ENCODE peak calls at places on chromosomes 1 and 21, in five cellular contexts. One of them, this sample, is unnamed.
A peak's percentile ranks its signal among the peaks of the same experiment; 100 is the strongest.

GRCh38 chr1:70503358-70503757 is 92.3 kb downstream of the CTH start:
- DNase-seq in lower leg skin: no peak
- DNase-seq in choroid plexus epithelial cell: peak; percentile 69
- DNase-seq in tibial artery: no peak
- DNase-seq in osteocyte: no peak
- DNase-seq in this sample: peak; percentile 89

GRCh38 chr1:107246775-107247345 is 106.0 kb downstream of the NTNG1 start:
- DNase-seq in choroid plexus epithelial cell: no peak
- DNase-seq in tibial artery: no peak
- DNase-seq in lower leg skin: no peak
- DNase-seq in osteocyte: no peak
- DNase-seq in this sample: no peak

GRCh38 chr1:206472454-206472853 is 2.2 kb downstream of the IKBKE start:
- DNase-seq in osteocyte: no peak
- DNase-seq in choroid plexus epithelial cell: peak; percentile 94
- DNase-seq in lower leg skin: no peak
- DNase-seq in tibial artery: no peak
- DNase-seq in this sample: peak; percentile 80

GRCh38 chr1:184649500-184649899 is 105.2 kb downstream of the EDEM3 start:
- DNase-seq in lower leg skin: no peak
- DNase-seq in osteocyte: peak; percentile 34
- DNase-seq in choroid plexus epithelial cell: no peak
- DNase-seq in tibial artery: no peak
- DNase-seq in this sample: no peak

GRCh38 chr1:170881268-170882265 is 53.8 kb upstream of the MROH9 start:
- DNase-seq in tibial artery: no peak
- DNase-seq in choroid plexus epithelial cell: peak; percentile 79
- DNase-seq in lower leg skin: no peak
- DNase-seq in osteocyte: no peak
- DNase-seq in this sample: peak; percentile 73

GRCh38 chr21:15617968-15618367 is 111.8 kb upstream of the USP25 start:
- DNase-seq in osteocyte: no peak
- DNase-seq in lower leg skin: no peak
- DNase-seq in tibial artery: no peak
- DNase-seq in choroid plexus epithelial cell: peak; percentile 83
- DNase-seq in this sample: peak; percentile 67

GRCh38 chr1:203628185-203628996 is 1.8 kb downstream of the ATP2B4 start:
- DNase-seq in lower leg skin: no peak
- DNase-seq in tibial artery: peak; percentile 84
- DNase-seq in choroid plexus epithelial cell: peak; percentile 57
- DNase-seq in osteocyte: peak; percentile 86
- DNase-seq in this sample: peak; percentile 43

GRCh38 chr1:179925906-179926305 is 28.7 kb upstream of the CEP350 start:
- DNase-seq in choroid plexus epithelial cell: no peak
- DNase-seq in tibial artery: no peak
- DNase-seq in osteocyte: no peak
- DNase-seq in lower leg skin: no peak
- DNase-seq in this sample: no peak

GRCh38 chr1:9389969-9390368 is 97.3 kb downstream of the SPSB1 start:
- DNase-seq in osteocyte: no peak
- DNase-seq in choroid plexus epithelial cell: no peak
- DNase-seq in lower leg skin: no peak
- DNase-seq in tibial artery: no peak
- DNase-seq in this sample: no peak

GRCh38 chr1:167533851-167534300 is 15.5 kb upstream of the CD247 start:
- DNase-seq in tibial artery: no peak
- DNase-seq in choroid plexus epithelial cell: peak; percentile 74
- DNase-seq in lower leg skin: no peak
- DNase-seq in osteocyte: no peak
- DNase-seq in this sample: peak; percentile 62

GRCh38 chr1:193957556-193958095 is 771.2 kb upstream of the B3GALT2 start:
- DNase-seq in choroid plexus epithelial cell: no peak
- DNase-seq in osteocyte: no peak
- DNase-seq in lower leg skin: no peak
- DNase-seq in tibial artery: no peak
- DNase-seq in this sample: no peak

GRCh38 chr1:50368179-50369007 is 54.9 kb downstream of the DMRTA2 start:
- DNase-seq in osteocyte: no peak
- DNase-seq in tibial artery: no peak
- DNase-seq in lower leg skin: no peak
- DNase-seq in choroid plexus epithelial cell: peak; percentile 25
- DNase-seq in this sample: peak; percentile 10

GRCh38 chr1:51303751-51304196 is 26.6 kb downstream of the TTC39A start:
- DNase-seq in tibial artery: no peak
- DNase-seq in osteocyte: no peak
- DNase-seq in lower leg skin: no peak
- DNase-seq in choroid plexus epithelial cell: peak; percentile 62
- DNase-seq in this sample: no peak

GRCh38 chr1:32728413-32729077 is 26.0 kb upstream of the SYNC start:
- DNase-seq in tibial artery: no peak
- DNase-seq in osteocyte: no peak
- DNase-seq in choroid plexus epithelial cell: no peak
- DNase-seq in lower leg skin: no peak
- DNase-seq in this sample: no peak

GRCh38 chr1:32725595-32725942 is 23.0 kb upstream of the SYNC start:
- DNase-seq in osteocyte: no peak
- DNase-seq in lower leg skin: no peak
- DNase-seq in tibial artery: no peak
- DNase-seq in choroid plexus epithelial cell: no peak
- DNase-seq in this sample: no peak

GRCh38 chr1:32727876-32728275 is 25.3 kb upstream of the SYNC start:
- DNase-seq in choroid plexus epithelial cell: no peak
- DNase-seq in tibial artery: no peak
- DNase-seq in osteocyte: no peak
- DNase-seq in lower leg skin: no peak
- DNase-seq in this sample: no peak

GRCh38 chr1:32733573-32734321 is 31.2 kb upstream of the SYNC start:
- DNase-seq in tibial artery: no peak
- DNase-seq in osteocyte: no peak
- DNase-seq in choroid plexus epithelial cell: peak; percentile 33
- DNase-seq in lower leg skin: no peak
- DNase-seq in this sample: peak; percentile 71

DNA sequence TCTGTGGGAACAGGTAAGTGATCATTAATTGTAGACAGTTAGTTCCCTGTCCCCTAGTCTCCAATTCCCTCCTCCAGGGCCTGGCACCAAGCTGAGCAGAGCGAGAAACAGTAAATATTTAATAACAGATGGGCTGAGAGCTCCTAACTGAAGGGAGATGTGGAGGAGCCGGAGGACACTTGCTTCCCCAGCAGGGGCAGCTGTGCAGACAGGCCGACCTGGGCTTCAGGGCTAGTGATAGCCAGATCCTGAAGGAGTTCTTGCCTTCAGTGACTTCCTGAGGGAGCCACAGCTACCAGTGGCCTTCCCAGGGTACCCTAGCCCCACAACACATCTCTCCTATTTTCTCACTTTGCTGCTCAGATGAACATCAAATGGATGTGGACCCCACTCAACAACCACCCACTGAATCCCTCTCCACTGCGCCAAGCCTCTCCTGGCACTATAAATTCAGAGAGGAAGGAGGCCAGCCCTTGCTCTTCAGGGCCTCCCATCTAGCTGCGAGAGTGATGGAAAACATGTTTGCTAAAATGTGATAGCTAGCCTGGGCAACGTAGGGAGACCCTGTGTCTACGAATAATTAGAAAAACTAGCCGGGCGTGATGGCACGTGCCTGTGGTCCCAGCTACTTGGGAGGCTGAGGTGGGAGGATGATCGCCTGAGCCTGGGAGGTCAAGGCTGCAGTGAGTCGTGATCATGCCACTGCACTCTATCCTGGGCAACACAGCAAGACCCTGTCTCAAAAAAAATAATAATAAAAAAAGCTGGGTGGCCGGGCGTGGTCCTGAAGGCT is 26.9 kb upstream of the SYNC start:
- DNase-seq in osteocyte: no peak
- DNase-seq in choroid plexus epithelial cell: no peak
- DNase-seq in lower leg skin: no peak
- DNase-seq in tibial artery: no peak
- DNase-seq in this sample: no peak
- TF ChIP-seq CTCF in osteocyte: no peak
- TF ChIP-seq CTCF in choroid plexus epithelial cell: peak; percentile 4
- TF ChIP-seq CTCF in lower leg skin: no peak
- TF ChIP-seq CTCF in tibial artery: no peak
- TF ChIP-seq CTCF in this sample: no peak

DNA sequence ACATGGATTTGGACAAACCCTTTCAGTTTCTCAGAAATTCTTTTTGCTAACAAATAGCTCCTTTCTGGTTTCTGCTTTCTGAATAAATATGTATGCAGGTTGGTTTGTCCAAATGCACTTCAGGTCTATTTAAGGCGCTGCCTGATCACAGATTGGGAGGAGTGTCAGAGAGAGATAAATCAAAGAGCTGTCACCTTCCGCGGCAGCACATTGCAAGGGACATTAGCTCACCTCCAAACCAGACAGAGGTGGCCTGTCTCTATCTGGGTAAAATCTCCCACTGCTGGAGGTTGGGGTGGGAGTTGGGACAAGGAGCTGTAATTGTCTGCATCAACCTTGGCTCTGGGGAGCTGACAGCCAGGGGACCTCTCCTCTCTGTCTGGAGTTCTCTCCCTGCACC is 25.2 kb downstream of the PRAMEF20 start:
- DNase-seq in lower leg skin: no peak
- DNase-seq in osteocyte: no peak
- DNase-seq in choroid plexus epithelial cell: no peak
- DNase-seq in tibial artery: no peak
- DNase-seq in this sample: no peak
- TF ChIP-seq CTCF in lower leg skin: no peak
- TF ChIP-seq CTCF in osteocyte: no peak
- TF ChIP-seq CTCF in choroid plexus epithelial cell: no peak
- TF ChIP-seq CTCF in tibial artery: no peak
- TF ChIP-seq CTCF in this sample: no peak

GRCh38 chr1:108320851-108321250 is 77.0 kb upstream of the NBPF4 start:
- DNase-seq in choroid plexus epithelial cell: no peak
- DNase-seq in tibial artery: no peak
- DNase-seq in osteocyte: no peak
- DNase-seq in lower leg skin: no peak
- DNase-seq in this sample: no peak

GRCh38 chr1:108314815-108315214 is 70.9 kb upstream of the NBPF4 start:
- DNase-seq in tibial artery: no peak
- DNase-seq in choroid plexus epithelial cell: no peak
- DNase-seq in osteocyte: no peak
- DNase-seq in lower leg skin: no peak
- DNase-seq in this sample: no peak

DNA sequence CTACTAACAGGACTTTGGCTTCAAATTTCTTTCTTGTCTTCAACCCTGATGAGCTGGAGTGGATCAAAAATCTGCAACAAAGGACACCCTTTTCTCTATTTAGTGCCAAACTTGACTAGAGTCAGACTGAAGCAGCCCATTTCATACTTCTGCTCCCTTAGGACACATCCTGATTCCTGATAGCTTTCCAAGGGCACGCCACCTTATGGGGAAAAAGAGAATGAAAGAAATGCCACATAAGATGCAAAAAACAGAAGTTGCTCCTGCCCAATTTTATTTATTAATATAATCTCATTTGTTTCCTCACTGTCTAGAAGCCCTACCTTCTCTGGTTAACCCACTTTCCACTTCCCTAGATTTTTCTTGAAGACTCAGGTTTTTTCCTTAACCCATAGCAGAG is 72.7 kb upstream of the NBPF4 start:
- DNase-seq in osteocyte: no peak
- DNase-seq in lower leg skin: no peak
- DNase-seq in tibial artery: no peak
- DNase-seq in choroid plexus epithelial cell: peak; percentile 9
- DNase-seq in this sample: peak; percentile 15
- TF ChIP-seq CTCF in osteocyte: peak; percentile 25
- TF ChIP-seq CTCF in lower leg skin: no peak
- TF ChIP-seq CTCF in tibial artery: no peak
- TF ChIP-seq CTCF in choroid plexus epithelial cell: peak; percentile 36
- TF ChIP-seq CTCF in this sample: peak; percentile 32

GRCh38 chr1:229231754-229232119 is 39.2 kb upstream of the RAB4A start:
- DNase-seq in lower leg skin: no peak
- DNase-seq in choroid plexus epithelial cell: no peak
- DNase-seq in tibial artery: no peak
- DNase-seq in osteocyte: no peak
- DNase-seq in this sample: no peak
- TF ChIP-seq CTCF in lower leg skin: no peak
- TF ChIP-seq CTCF in choroid plexus epithelial cell: no peak
- TF ChIP-seq CTCF in tibial artery: no peak
- TF ChIP-seq CTCF in osteocyte: no peak
- TF ChIP-seq CTCF in this sample: no peak

DNA sequence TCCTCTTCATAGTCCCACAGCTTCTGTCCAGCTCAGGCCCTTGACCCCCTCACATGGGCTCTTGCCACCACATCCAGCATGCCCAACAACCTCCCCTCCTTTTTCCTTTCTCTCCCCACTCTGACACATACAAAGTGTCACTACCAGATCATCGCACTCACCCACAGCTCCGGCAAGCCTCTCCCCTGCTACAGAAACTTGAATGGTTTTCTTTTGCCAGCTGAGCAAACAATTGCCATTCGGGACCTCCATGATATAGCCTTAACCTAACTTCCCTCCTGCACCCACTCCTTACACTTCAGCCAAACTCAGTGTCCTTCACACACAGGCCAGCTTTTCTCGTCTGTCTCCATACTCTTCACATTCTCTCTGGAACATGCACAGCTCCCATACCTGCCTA is 43.3 kb downstream of the MAB21L3 start:
- DNase-seq in choroid plexus epithelial cell: no peak
- DNase-seq in tibial artery: no peak
- DNase-seq in osteocyte: peak; percentile 49
- DNase-seq in lower leg skin: no peak
- DNase-seq in this sample: no peak
- TF ChIP-seq CTCF in choroid plexus epithelial cell: no peak
- TF ChIP-seq CTCF in tibial artery: no peak
- TF ChIP-seq CTCF in osteocyte: no peak
- TF ChIP-seq CTCF in lower leg skin: no peak
- TF ChIP-seq CTCF in this sample: no peak

GRCh38 chr1:94237291-94238226 is at the start of gene ARHGAP29:
- DNase-seq in lower leg skin: peak; percentile 38
- DNase-seq in choroid plexus epithelial cell: peak; percentile 77
- DNase-seq in osteocyte: peak; percentile 94
- DNase-seq in tibial artery: peak; percentile 91
- DNase-seq in this sample: peak; percentile 58
- TF ChIP-seq CTCF in lower leg skin: no peak
- TF ChIP-seq CTCF in choroid plexus epithelial cell: peak; percentile 20
- TF ChIP-seq CTCF in osteocyte: peak; percentile 35
- TF ChIP-seq CTCF in tibial artery: no peak
- TF ChIP-seq CTCF in this sample: no peak